ENCODE peak calls at places on chromosomes 11 and 22, in five cellular contexts. A is left lung, E is psoas muscle, S is BJ, T is stomach. K is an unnamed sample. For H3K36me3, the result is how much of the 10 kb centered on the place peaks cover.

GRCh38 chr22:31093956-31094622 is 13.0 kb downstream of the SMTN start:
- DNase-seq in A (no peak), S (no peak), E (peak), T (peak), K (no peak)

GRCh38 chr11:2898366-2899079 is 12.9 kb upstream of the CDKN1C start:
- DNase-seq in S (no peak), A (peak), T (peak), E (peak), K (peak)

GRCh38 chr11:44310456-44311272 is 725 bp upstream of the ALX4 start:
- DNase-seq in S (no peak), A (no peak), E (no peak), T (no peak), K (no peak)

GRCh38 chr11:27861706-27862430 is 161.6 kb upstream of the BDNF start:
- DNase-seq in A (no peak), T (no peak), E (no peak), S (peak), K (peak)

GRCh38 chr11:61482513-61482912 is 26.0 kb upstream of the LRRC10B start:
- DNase-seq in S (no peak), A (no peak), E (no peak), T (no peak), K (no peak)

GRCh38 chr11:12377106-12377823 is at the start of gene PARVA:
- DNase-seq in S (no peak), T (peak), E (peak), A (peak), K (no peak)

GRCh38 chr11:1892116-1892515 is 421 bp upstream of the PRR33 start:
- DNase-seq in A (no peak), S (no peak), T (no peak), E (no peak), K (no peak)

GRCh38 chr11:73245461-73245860 is 26.7 kb upstream of the P2RY6 start:
- DNase-seq in E (no peak), T (no peak), A (peak), S (no peak), K (no peak)

GRCh38 chr11:3222003-3222855 is 3.6 kb upstream of the MRGPRG start:
- DNase-seq in A (peak), S (no peak), T (peak), E (no peak), K (no peak)

GRCh38 chr22:39220897-39221850 is 23.6 kb downstream of the PDGFB start:
- DNase-seq in S (no peak), E (no peak), T (no peak), A (no peak), K (no peak)

GRCh38 chr22:27019827-27020226 is 362.4 kb downstream of the MIAT start:
- DNase-seq in T (no peak), E (no peak), S (no peak), A (no peak), K (peak)

GRCh38 chr22:21855715-21856114 is 11.7 kb downstream of the MAPK1 start:
- DNase-seq in S (no peak), E (no peak), T (no peak), A (no peak), K (no peak)

GRCh38 chr11:107598225-107599139 is 7.5 kb downstream of the ELMOD1 start:
- DNase-seq in E (peak), A (no peak), T (no peak), S (no peak), K (no peak)

DNA sequence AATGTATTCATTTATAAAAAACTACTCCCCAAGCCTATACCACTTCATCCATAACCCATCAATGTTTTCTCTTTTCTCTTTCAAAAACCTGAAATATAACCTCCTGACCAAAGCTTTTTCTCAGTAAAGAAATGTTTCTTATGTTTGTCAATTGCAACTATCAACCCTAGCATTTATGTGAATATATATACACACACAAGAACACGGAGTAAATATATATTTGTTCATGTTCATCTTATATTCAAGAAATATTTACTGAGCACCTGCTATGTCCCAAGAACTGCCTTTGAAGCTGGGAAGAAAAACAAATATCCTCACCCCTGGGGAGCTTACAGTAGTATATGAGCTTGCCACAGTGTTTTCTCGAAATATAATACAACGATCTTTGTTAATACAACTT is 3.5 kb downstream of the MRTFA start:
- DNase-seq in E (no peak), T (no peak), A (no peak), S (no peak), K (no peak)
- H3K36me3 ChIP-seq in E (under half), T (under half), A (under half), S (under half), K (under half)

GRCh38 chr22:37274380-37274862 is 7.9 kb upstream of the CYTH4 start:
- DNase-seq in A (peak), E (peak), S (no peak), T (peak), K (no peak)
- TF ChIP-seq CTCF in A (no peak), E (no peak), S (no peak), T (no peak), K (no peak)

GRCh38 chr22:23831261-23831660 is 7.5 kb downstream of the DERL3 start:
- DNase-seq in S (no peak), A (no peak), E (peak), T (no peak), K (no peak)
- H3K36me3 ChIP-seq in S (under half), A (under half), E (under half), T (half or more), K (under half)

GRCh38 chr11:99370557-99371200 is 349.9 kb downstream of the CNTN5 start:
- DNase-seq in S (no peak), E (peak), T (no peak), A (peak), K (peak)

GRCh38 chr11:99366476-99366992 is 345.8 kb downstream of the CNTN5 start:
- DNase-seq in T (no peak), S (no peak), E (no peak), A (no peak), K (no peak)

GRCh38 chr11:99376463-99376862 is 355.7 kb downstream of the CNTN5 start:
- DNase-seq in T (no peak), E (no peak), A (no peak), S (no peak), K (no peak)

GRCh38 chr11:99368579-99368978 is 347.8 kb downstream of the CNTN5 start:
- DNase-seq in T (no peak), A (no peak), E (no peak), S (no peak), K (peak)

DNA sequence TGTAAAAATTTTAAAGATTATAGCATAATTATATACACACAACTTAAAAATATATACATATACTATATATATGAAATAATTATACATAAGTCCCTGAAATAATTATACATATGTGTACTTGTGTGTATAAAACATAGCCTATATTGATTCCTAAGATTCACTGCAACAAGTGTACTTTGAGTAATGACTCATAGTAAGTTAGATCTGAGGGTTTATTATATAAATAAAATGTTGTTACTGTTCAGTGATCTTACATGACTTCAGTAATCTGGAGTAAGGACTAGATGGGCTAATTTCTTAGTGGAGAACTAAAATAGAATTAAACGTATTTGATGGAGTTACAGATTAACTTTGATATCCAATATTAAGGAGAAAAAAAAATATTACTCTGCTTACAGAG is 350.5 kb downstream of the CNTN5 start:
- DNase-seq in A (no peak), E (no peak), T (no peak), S (no peak), K (no peak)
- TF ChIP-seq CTCF in A (no peak), E (no peak), T (no peak), S (no peak), K (no peak)

GRCh38 chr11:90218606-90219005 is 4.2 kb downstream of the CHORDC1 start:
- DNase-seq in A (no peak), E (peak), S (no peak), T (no peak), K (no peak)
- H3K36me3 ChIP-seq in A (under half), E (under half), S (under half), T (under half), K (under half)

DNA sequence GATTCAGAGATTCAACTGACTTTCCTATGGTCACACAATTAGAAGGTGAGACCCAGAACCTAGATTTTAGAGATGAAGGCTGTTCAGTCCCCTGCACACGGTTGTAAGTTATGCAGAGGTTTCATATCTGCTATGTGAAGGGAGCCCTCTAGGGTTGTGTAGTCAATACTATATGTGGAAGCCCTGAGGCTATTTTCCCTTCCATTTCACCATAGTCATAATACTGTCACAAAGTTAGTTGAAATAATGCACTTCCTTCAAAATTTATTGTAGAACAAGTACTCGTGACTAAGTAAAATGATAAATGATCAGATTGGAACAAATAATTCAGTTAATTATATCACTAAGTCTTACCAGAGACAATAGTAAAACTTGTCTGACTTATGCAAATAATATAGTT is 48.8 kb downstream of the ENDOD1 start:
- DNase-seq in E (no peak), A (no peak), S (no peak), T (no peak), K (no peak)
- TF ChIP-seq CTCF in E (peak), A (no peak), S (peak), T (peak), K (peak)

GRCh38 chr11:70343631-70344030 is 54.7 kb upstream of the CTTN start:
- DNase-seq in A (no peak), T (no peak), E (no peak), S (no peak), K (no peak)
- H3K36me3 ChIP-seq in A (under half), T (half or more), E (under half), S (under half), K (under half)

GRCh38 chr11:115503083-115503885 is 931 bp downstream of the CADM1 start:
- DNase-seq in E (peak), T (peak), S (peak), A (peak), K (no peak)
- TF ChIP-seq CTCF in E (peak), T (peak), S (peak), A (peak), K (peak)

DNA sequence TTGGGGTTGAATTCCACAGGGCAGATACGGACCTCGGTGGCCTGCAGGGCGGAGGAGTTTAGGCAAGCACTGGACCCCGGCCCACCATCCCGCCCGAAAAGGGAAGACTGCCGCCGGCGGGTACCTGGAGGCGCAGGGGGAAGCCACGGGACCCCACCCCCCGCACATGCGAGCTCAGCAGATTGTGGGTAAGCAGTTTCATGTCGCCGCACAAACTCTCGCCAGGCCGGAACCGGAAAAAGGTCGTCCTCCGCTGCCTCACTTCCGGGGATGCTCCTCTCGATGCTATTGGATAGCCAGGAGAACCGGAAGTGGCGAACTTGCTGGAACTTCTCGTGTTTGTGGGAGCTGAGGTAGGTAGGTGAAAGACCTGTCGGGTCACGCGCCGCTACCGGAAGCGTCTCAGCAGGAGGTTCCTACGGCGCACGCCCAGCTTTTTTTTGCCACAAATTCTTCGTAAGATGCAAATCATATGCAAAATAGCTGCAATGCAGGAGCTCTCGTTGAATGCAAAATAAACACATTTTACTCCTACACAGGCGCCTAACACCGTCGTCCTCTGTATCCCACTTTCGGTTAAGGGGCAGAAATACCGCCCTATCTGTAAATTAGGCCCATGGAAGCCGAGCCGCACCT is at the start of gene TRMT112:
- DNase-seq in A (peak), T (peak), E (peak), S (peak), K (peak)
- H3K36me3 ChIP-seq in A (under half), T (half or more), E (under half), S (under half), K (under half)

DNA sequence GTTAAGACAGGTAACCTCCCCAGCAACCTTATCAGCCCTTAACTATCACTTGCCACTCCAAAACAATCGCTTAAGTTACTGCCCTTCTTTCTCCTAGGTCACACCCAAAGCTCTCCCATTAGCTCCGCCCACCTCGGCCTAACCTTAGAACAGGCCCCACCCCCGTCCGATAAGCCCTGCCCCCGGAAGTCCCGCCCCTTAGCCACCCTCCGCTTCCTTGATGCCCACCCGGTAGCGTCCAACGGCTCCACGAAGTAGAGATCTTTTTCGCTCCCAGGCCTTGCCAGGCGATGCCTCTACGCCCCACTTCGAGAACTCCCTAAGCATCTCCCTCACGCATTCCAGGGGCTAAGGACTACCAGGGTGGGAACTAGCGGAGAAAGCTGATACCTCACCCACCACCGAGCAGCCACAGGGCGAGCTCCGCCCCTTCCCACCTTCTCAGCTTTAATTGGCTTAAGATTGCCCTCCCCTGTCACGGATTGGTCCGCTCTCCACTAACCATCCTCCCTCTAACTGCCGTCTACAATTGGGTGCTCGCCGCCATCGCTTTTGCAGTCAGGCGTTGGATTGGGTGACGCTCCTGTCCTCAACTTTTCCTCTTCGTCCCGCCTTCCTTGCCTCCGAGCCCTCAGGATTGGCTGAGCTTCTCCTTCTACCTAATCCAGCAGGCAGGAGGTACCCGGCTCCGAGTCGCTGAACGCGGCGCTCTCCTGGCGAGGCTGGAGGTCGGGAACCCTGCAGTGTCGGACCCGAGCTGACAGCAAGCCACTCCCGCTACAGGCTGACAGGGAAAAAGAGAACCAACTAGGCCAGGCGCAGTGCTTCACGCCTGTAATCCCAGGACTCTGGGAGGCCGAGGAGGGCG is at the start of gene ZBTB3:
- DNase-seq in E (peak), A (peak), S (peak), T (peak), K (peak)
- TF ChIP-seq CTCF in E (no peak), A (no peak), S (no peak), T (no peak), K (no peak)

K was measured in kidney epithelial cell.